ENCODE peak calls at places on chromosomes 6 and 20, in four cellular contexts. C, V, G and O are unnamed samples.

GRCh38 chr20:43096471-43096870 is 93.2 kb downstream of the PTPRT start:
- DNase-seq in C (no peak), V (no peak), G (no peak), O (no peak)

GRCh38 chr20:15267935-15268334 is 930.5 kb upstream of the FLRT3 start:
- DNase-seq in C (no peak), V (no peak), G (no peak), O (no peak)

GRCh38 chr6:143427109-143427817 is 23.2 kb downstream of the ADAT2 start:
- DNase-seq in C (peak), V (peak), G (no peak), O (no peak)

GRCh38 chr20:44582321-44583025 is at the start of gene PKIG:
- DNase-seq in C (peak), V (no peak), G (peak), O (no peak)

GRCh38 chr6:105459049-105459448 is 56.2 kb upstream of the PREP start:
- DNase-seq in C (no peak), V (no peak), G (no peak), O (no peak)

GRCh38 chr6:44071670-44072451 is 55.4 kb downstream of the MRPL14 start:
- DNase-seq in C (no peak), V (no peak), G (no peak), O (no peak)

GRCh38 chr6:160265869-160266476 is 7.4 kb upstream of the SLC22A2 start:
- DNase-seq in C (no peak), V (no peak), G (no peak), O (no peak)

GRCh38 chr6:33080127-33081089 is 4.6 kb downstream of the HLA-DPB1 start:
- DNase-seq in C (peak), V (no peak), G (peak), O (no peak)

GRCh38 chr20:50921055-50921454 is 10.2 kb downstream of the ADNP start:
- DNase-seq in C (no peak), V (no peak), G (no peak), O (no peak)

GRCh38 chr20:48661575-48662473 is 166.0 kb downstream of the PREX1 start:
- DNase-seq in C (no peak), V (no peak), G (no peak), O (no peak)
- H3K27ac ChIP-seq in C (no peak), V (no peak), G (no peak), O (no peak)

DNA sequence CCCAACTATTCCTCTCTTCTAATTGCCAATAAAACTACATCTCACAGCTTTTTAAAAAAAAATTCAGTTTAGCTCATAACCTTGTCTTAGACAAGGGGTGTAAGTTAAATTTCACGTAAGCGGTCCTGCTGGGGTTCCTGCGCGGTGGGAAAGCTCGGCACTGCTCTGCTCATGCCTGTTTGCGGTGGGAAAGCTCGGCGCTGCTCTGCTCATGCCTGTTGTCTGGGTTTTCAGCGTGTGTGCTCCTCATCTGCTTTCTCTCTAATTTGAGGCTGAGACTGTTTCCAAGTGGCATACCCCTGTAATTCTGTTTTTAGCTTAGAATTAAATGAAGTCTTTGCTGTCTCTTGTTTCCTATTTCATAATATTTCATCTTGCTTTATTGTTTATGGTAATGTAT is 18.6 kb downstream of the ARID1B start:
- DNase-seq in C (no peak), V (no peak), G (no peak), O (no peak)
- H3K4me3 ChIP-seq in C (peak), V (no peak), G (peak), O (no peak)

GRCh38 chr20:53444386-53444785 is 149.3 kb downstream of the ZNF217 start:
- DNase-seq in C (no peak), V (no peak), G (no peak), O (no peak)

GRCh38 chr20:53448875-53449274 is 144.8 kb downstream of the ZNF217 start:
- DNase-seq in C (no peak), V (no peak), G (no peak), O (no peak)

GRCh38 chr20:53447271-53447670 is 146.4 kb downstream of the ZNF217 start:
- DNase-seq in C (no peak), V (no peak), G (no peak), O (peak)

GRCh38 chr20:53445276-53445675 is 148.4 kb downstream of the ZNF217 start:
- DNase-seq in C (no peak), V (no peak), G (no peak), O (no peak)

DNA sequence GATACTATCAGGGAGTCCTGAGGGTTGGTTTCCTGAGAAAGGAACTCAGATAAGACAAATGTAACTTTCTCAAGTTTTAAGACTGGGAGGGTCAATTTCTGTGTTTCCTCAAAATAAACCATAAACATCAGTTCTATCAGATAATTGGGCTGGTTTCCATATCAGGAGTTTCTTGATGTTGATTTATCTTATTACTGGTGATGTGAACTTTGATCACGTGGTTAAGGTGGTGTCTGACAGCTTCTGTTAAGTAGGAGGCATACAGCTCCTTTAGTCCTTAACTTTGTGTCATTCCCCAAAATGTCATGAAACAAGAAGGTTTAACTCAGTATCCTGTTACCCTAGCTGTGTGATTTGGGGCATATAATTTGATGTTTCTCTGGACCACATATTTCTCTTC is 145.2 kb downstream of the ZNF217 start:
- DNase-seq in C (no peak), V (no peak), G (no peak), O (no peak)
- TF ChIP-seq POLR2AphosphoS5 in C (no peak), V (no peak), G (no peak), O (no peak)

GRCh38 chr6:147378819-147379218 is 129.7 kb upstream of the SAMD5 start:
- DNase-seq in C (no peak), V (no peak), G (no peak), O (no peak)
- H3K27ac ChIP-seq in C (no peak), V (no peak), G (no peak), O (no peak)

GRCh38 chr6:35183935-35184334 is 29.8 kb upstream of the SCUBE3 start:
- DNase-seq in C (no peak), V (no peak), G (no peak), O (no peak)

GRCh38 chr6:35185971-35186370 is 27.8 kb upstream of the SCUBE3 start:
- DNase-seq in C (no peak), V (no peak), G (no peak), O (no peak)

GRCh38 chr6:35183281-35183680 is 30.5 kb upstream of the SCUBE3 start:
- DNase-seq in C (no peak), V (no peak), G (no peak), O (no peak)

GRCh38 chr6:35185302-35185681 is 28.5 kb upstream of the SCUBE3 start:
- DNase-seq in C (no peak), V (no peak), G (no peak), O (no peak)

DNA sequence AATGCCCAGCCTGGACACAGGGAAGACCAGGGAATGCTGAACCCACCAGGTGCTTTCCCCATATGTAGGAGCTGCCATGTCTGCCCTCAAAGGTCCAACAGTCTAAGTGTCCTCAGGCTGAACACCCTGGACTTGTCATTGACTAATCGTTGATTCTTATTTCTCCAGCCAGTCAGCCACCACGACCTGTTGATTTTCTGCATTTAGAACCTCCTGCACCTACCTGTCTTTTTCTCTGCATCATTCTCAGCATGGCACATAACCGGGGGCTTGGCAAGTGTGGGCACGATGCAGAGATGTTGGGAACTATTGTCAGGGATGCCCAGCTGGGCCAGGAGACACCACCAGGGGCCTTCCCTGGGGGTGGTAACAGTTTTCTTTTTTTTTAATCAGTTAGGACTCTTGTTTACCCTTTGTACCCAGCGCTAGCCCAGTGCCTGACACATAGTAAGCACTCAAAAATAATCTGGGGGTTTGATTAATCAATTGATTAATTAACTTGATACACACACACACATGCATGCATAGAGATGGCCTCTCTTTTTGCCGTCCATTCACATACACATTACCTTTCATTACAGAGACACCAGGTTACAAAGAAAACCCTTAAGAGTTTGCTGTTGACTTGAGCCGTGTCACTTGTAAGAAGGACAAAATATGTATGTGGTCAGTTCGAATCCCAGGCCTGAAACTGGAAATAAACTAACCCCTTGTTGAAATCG is 29.0 kb upstream of the SCUBE3 start:
- DNase-seq in C (no peak), V (no peak), G (no peak), O (no peak)
- H3K4me3 ChIP-seq in C (no peak), V (no peak), G (no peak), O (no peak)

GRCh38 chr6:9225441-9225871 is 790.1 kb upstream of the SLC35B3 start:
- DNase-seq in C (no peak), V (no peak), G (no peak), O (no peak)

GRCh38 chr6:9224539-9224938 is 789.2 kb upstream of the SLC35B3 start:
- DNase-seq in C (no peak), V (no peak), G (no peak), O (no peak)
- TF ChIP-seq POLR2AphosphoS5 in C (no peak), V (no peak), G (no peak), O (no peak)

GRCh38 chr6:108862479-108863191 is 14.4 kb downstream of the ARMC2 start:
- DNase-seq in C (no peak), V (no peak), G (no peak), O (peak)
- H3K27ac ChIP-seq in C (no peak), V (no peak), G (peak), O (no peak)